ENCODE peak calls at places on chromosomes 2 and 18, in six cellular contexts. N is sigmoid colon, G is ascending aorta, K is breast epithelium, C is tibial artery, H is HCT116. Q is an unnamed sample. For H3K4me1, the result is how much of the 10 kb centered on the place peaks cover.

GRCh38 chr2:215427585-215427984 is 8.3 kb downstream of the FN1 start:
- DNase-seq in N (no peak), G (no peak), K (no peak), C (no peak), H (no peak), Q (no peak)

GRCh38 chr18:9643549-9643948 is 29.2 kb upstream of the PPP4R1 start:
- DNase-seq in N (no peak), G (no peak), K (peak), C (no peak), H (peak), Q (no peak)

GRCh38 chr2:149612122-149612521 is 24.5 kb upstream of the MMADHC start:
- DNase-seq in N (no peak), G (no peak), K (no peak), C (no peak), H (no peak), Q (no peak)

GRCh38 chr2:97844311-97844859 is 131.0 kb downstream of the ZAP70 start:
- DNase-seq in N (no peak), G (no peak), K (no peak), C (no peak), H (no peak), Q (no peak)

GRCh38 chr2:201643216-201643651 is at the start of gene TMEM237:
- DNase-seq in N (no peak), G (no peak), K (peak), C (peak), H (peak), Q (peak)

GRCh38 chr2:26678026-26678425 is 14.5 kb upstream of the KCNK3 start:
- DNase-seq in N (no peak), G (no peak), K (no peak), C (no peak), H (no peak), Q (no peak)

GRCh38 chr2:182666674-182667320 is 49.3 kb upstream of the DNAJC10 start:
- DNase-seq in N (no peak), G (no peak), K (no peak), C (no peak), H (peak), Q (no peak)

GRCh38 chr18:10153924-10154635 is 240.3 kb downstream of the VAPA start:
- DNase-seq in N (no peak), G (no peak), K (no peak), C (no peak), H (no peak), Q (no peak)

GRCh38 chr18:74579704-74580103 is 18.0 kb upstream of the ZNF407 start:
- DNase-seq in N (no peak), G (no peak), K (no peak), C (no peak), H (no peak), Q (no peak)

GRCh38 chr2:144325086-144325485 is 194.8 kb downstream of the ZEB2 start:
- DNase-seq in N (no peak), G (no peak), K (no peak), C (no peak), H (no peak), Q (peak)

GRCh38 chr2:101754613-101755012 is 57.1 kb downstream of the MAP4K4 start:
- DNase-seq in N (no peak), G (no peak), K (no peak), C (no peak), H (no peak), Q (no peak)

GRCh38 chr2:40360652-40361051 is 91.2 kb downstream of the SLC8A1 start:
- DNase-seq in N (no peak), G (no peak), K (no peak), C (no peak), H (no peak), Q (no peak)

GRCh38 chr2:145110668-145111067 is 590.7 kb upstream of the ZEB2 start:
- DNase-seq in N (no peak), G (no peak), K (no peak), C (no peak), H (no peak), Q (no peak)

GRCh38 chr2:186968277-186968676 is 119.3 kb upstream of the ZSWIM2 start:
- DNase-seq in N (no peak), G (no peak), K (no peak), C (no peak), H (no peak), Q (no peak)

GRCh38 chr2:232854082-232854481 is 16.0 kb upstream of the SNORC start:
- DNase-seq in N (no peak), G (no peak), K (no peak), C (no peak), H (peak), Q (no peak)

GRCh38 chr2:160052524-160052923 is 9.9 kb downstream of the PLA2R1 start:
- DNase-seq in N (no peak), G (no peak), K (no peak), C (no peak), H (no peak), Q (no peak)

GRCh38 chr2:241559489-241560180 is 1.1 kb downstream of the BOK start:
- DNase-seq in N (no peak), G (no peak), K (no peak), C (no peak), H (no peak), Q (no peak)

GRCh38 chr2:58688813-58689212 is 447.7 kb upstream of the FANCL start:
- DNase-seq in N (no peak), G (no peak), K (no peak), C (no peak), H (no peak), Q (no peak)

GRCh38 chr2:182038579-182038978 is 52.9 kb downstream of the PPP1R1C start:
- DNase-seq in N (no peak), G (no peak), K (no peak), C (no peak), H (peak), Q (no peak)

GRCh38 chr18:74316257-74317180 is 880 bp downstream of the C18orf63 start:
- DNase-seq in N (no peak), G (no peak), K (peak), C (no peak), H (no peak), Q (no peak)

GRCh38 chr2:54899576-54900200 is 150.6 kb downstream of the RTN4 start:
- DNase-seq in N (no peak), G (no peak), K (no peak), C (no peak), H (peak), Q (no peak)

GRCh38 chr2:68438455-68439303 is 28.4 kb downstream of the FBXO48 start:
- DNase-seq in N (no peak), G (no peak), K (no peak), C (no peak), H (no peak), Q (no peak)

GRCh38 chr2:19738707-19739106 is 163.1 kb downstream of the TTC32 start:
- DNase-seq in N (peak), G (no peak), K (peak), C (peak), H (no peak), Q (no peak)

GRCh38 chr2:109470121-109470921 is 143.4 kb downstream of the SEPTIN10 start:
- DNase-seq in N (no peak), G (no peak), K (no peak), C (no peak), H (peak), Q (no peak)

GRCh38 chr2:64453710-64454315 is at the start of gene LGALSL:
- DNase-seq in N (peak), G (peak), K (peak), C (peak), H (peak), Q (peak)

GRCh38 chr2:105344704-105345345 is 7.5 kb downstream of the C2orf49 start:
- DNase-seq in N (no peak), G (no peak), K (no peak), C (no peak), H (no peak), Q (no peak)

GRCh38 chr2:74003494-74004211 is 18.9 kb downstream of the TET3 start:
- DNase-seq in N (no peak), G (no peak), K (no peak), C (no peak), H (no peak), Q (no peak)
- H3K4me3 ChIP-seq in N (peak), G (peak), K (no peak), C (peak), H (no peak), Q (no peak)

GRCh38 chr2:9249036-9249800 is 42.6 kb downstream of the ASAP2 start:
- DNase-seq in N (no peak), G (no peak), K (no peak), C (no peak), H (no peak), Q (no peak)

GRCh38 chr2:9250091-9250490 is 43.5 kb downstream of the ASAP2 start:
- DNase-seq in N (no peak), G (no peak), K (no peak), C (no peak), H (no peak), Q (no peak)

GRCh38 chr2:9251154-9252001 is 44.8 kb downstream of the ASAP2 start:
- DNase-seq in N (no peak), G (no peak), K (peak), C (no peak), H (no peak), Q (no peak)

GRCh38 chr2:9252002-9252357 is 45.4 kb downstream of the ASAP2 start:
- DNase-seq in N (no peak), G (no peak), K (no peak), C (no peak), H (no peak), Q (no peak)

GRCh38 chr2:9250498-9251153 is 44.0 kb downstream of the ASAP2 start:
- DNase-seq in N (no peak), G (no peak), K (no peak), C (no peak), H (no peak), Q (no peak)
- H3K4me1 ChIP-seq in N (under half), G (under half), K (under half), C (under half), H (under half), Q (under half)

GRCh38 chr2:238469155-238469554 is 42.4 kb downstream of the ASB1 start:
- DNase-seq in N (no peak), G (no peak), K (no peak), C (no peak), H (no peak), Q (no peak)
- H3K27ac ChIP-seq in N (no peak), G (no peak), K (no peak), C (no peak), H (no peak), Q (no peak)

DNA sequence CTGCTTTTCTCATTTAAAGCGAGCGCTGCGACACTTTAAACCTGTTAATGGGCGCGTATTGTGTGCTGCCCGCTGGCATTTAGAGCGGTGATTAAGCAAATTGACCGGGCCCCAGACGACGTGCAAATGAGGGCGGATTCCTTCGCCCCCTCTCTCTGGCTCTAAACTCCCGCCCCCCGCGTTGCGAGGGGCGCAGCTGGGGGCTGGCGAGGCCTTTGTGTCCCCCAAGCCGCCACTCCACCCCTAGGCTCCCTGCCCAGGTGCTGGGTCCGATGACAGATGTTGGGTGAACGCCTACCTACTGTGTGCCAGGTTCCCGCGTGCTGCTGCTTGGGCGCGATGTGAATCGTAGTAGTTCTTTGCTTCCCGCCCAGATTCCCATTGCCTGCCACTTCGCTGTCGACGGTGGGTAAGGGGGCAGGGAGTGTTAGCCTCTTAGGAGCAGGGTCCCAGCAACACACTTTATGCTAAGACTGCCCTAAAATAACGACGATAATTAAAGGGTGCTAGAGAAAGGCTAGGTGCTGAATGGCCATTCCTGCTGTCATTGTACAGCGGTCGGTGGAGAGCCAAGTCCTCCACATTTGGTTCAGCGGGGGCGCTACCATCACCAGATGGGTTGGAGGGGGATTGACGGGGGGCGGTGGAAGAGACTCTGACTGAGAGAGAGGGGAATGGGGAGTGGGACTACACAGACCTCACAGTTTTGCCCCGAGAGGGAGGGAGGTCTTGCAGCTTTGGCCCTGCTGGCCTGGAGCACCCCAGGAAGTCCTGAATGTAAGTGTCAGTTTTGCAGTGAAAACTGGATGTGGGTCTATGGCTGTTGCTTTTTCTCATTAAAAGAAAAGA is 2.1 kb downstream of the TCF7L1 start:
- DNase-seq in N (no peak), G (no peak), K (no peak), C (no peak), H (no peak), Q (no peak)
- H3K4me3 ChIP-seq in N (peak), G (peak), K (peak), C (peak), H (no peak), Q (no peak)

GRCh38 chr2:212843409-212844199 is 305.0 kb upstream of the ERBB4 start:
- DNase-seq in N (no peak), G (no peak), K (no peak), C (no peak), H (no peak), Q (no peak)

GRCh38 chr2:212841426-212841825 is 302.8 kb upstream of the ERBB4 start:
- DNase-seq in N (no peak), G (no peak), K (no peak), C (no peak), H (no peak), Q (no peak)

GRCh38 chr2:212845941-212846340 is 305.5 kb downstream of the IKZF2 start:
- DNase-seq in N (no peak), G (no peak), K (no peak), C (no peak), H (no peak), Q (no peak)

DNA sequence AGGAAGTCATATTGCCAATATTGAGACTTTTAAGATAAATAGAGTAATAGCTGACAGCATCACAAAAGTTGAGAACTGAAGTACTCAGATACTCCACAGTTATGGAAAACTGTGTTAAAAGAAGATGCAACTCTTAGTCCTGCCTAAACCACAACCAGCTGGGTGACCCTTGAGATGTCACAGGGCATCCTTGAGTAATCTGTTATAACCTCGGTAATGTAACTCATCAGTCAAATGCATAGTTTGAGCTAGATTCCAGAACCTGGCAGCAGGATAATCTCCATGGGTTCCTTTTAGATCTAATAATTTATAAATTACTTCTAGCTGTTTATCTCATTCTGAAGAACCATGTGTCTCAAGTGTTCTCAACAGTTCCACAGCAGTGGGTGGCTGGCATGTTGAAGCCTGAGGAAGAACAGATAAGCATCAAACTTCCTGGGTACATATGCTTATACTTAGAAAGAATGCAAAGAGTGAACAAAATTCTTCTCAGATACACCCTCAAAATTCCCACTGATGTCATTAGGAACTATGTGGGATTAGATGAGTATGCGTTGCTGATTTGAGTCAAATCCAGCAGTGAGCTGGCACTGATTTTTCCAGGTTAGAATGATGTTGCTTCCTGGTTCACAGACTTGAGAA is 304.1 kb upstream of the ERBB4 start:
- DNase-seq in N (no peak), G (no peak), K (no peak), C (no peak), H (no peak), Q (no peak)
- H3K4me1 ChIP-seq in N (under half), G (under half), K (under half), C (under half), H (under half), Q (under half)

DNA sequence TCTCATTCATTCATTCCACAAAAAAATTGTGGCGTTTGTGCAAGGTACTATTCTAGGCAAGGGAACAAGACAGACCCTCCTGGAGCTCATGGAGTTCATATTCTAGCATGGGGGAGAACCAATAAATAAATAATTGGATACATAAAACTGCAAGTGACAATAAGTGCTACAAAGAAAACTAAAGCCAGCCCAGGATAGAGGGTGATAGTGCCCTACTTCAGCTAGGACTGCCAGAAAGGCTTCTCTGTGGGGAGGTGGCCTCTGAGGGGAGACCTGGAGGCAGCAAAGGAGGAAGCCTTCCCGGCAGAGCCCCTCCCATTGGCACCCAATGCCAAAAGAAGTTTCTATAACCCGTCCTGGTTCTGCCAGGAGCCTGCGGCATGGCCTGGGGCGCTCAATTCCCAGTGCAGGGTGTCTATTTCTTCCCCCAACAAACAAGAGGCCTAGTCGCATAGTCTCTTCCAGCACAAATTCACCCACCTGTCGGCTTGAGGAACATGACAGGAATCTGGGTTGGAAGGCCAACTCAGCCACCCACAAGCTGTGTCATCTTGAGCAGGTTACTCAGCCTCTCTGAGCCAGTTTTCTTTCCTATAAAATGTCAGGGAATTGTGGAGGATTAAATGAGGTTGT is 94.4 kb downstream of the ZFP36L2 start:
- DNase-seq in N (no peak), G (no peak), K (peak), C (no peak), H (no peak), Q (no peak)
- H3K27ac ChIP-seq in N (peak), G (peak), K (peak), C (peak), H (peak), Q (peak)

Q was measured in effector memory CD4-positive, alpha-beta T cell.